ENCODE peak calls at places on chromosomes 11 and 22, in seven cellular contexts. One of them, this sample, is unnamed.
A peak's percentile ranks its signal among the peaks of the same experiment; 100 is the strongest.

GRCh38 chr11:117950320-117950719 is 21.1 kb upstream of the TMPRSS13 start:
- DNase-seq in left lung: no peak
- DNase-seq in kidney: no peak
- DNase-seq in hepatocyte: no peak
- DNase-seq in astrocyte of the cerebellum: no peak
- DNase-seq in RWPE2: no peak
- DNase-seq in OCI-LY7: peak; percentile 49
- DNase-seq in this sample: no peak

GRCh38 chr11:35945137-35945518 is 1.3 kb downstream of the LDLRAD3 start:
- DNase-seq in hepatocyte: no peak
- DNase-seq in astrocyte of the cerebellum: no peak
- DNase-seq in OCI-LY7: no peak
- DNase-seq in RWPE2: no peak
- DNase-seq in left lung: no peak
- DNase-seq in kidney: no peak
- DNase-seq in this sample: no peak

GRCh38 chr11:58691675-58692074 is 40.1 kb downstream of the GLYAT start:
- DNase-seq in astrocyte of the cerebellum: no peak
- DNase-seq in hepatocyte: no peak
- DNase-seq in kidney: no peak
- DNase-seq in OCI-LY7: no peak
- DNase-seq in RWPE2: no peak
- DNase-seq in left lung: no peak
- DNase-seq in this sample: no peak

GRCh38 chr11:77115181-77115611 is 12.6 kb downstream of the OMP start:
- DNase-seq in hepatocyte: no peak
- DNase-seq in kidney: no peak
- DNase-seq in astrocyte of the cerebellum: no peak
- DNase-seq in left lung: peak; percentile 69
- DNase-seq in RWPE2: no peak
- DNase-seq in OCI-LY7: no peak
- DNase-seq in this sample: peak; percentile 91

GRCh38 chr11:65395961-65396530 is 9.6 kb downstream of the FRMD8 start:
- DNase-seq in left lung: peak; percentile 59
- DNase-seq in RWPE2: peak; percentile 57
- DNase-seq in OCI-LY7: no peak
- DNase-seq in kidney: peak; percentile 68
- DNase-seq in astrocyte of the cerebellum: no peak
- DNase-seq in hepatocyte: no peak
- DNase-seq in this sample: no peak

GRCh38 chr11:30992513-30992849 is 377.1 kb downstream of the DCDC1 start:
- DNase-seq in left lung: no peak
- DNase-seq in astrocyte of the cerebellum: no peak
- DNase-seq in kidney: no peak
- DNase-seq in RWPE2: no peak
- DNase-seq in OCI-LY7: peak; percentile 1
- DNase-seq in hepatocyte: peak; percentile 44
- DNase-seq in this sample: no peak

GRCh38 chr11:112012877-112013276 is 12.3 kb upstream of the DLAT start:
- DNase-seq in kidney: no peak
- DNase-seq in OCI-LY7: no peak
- DNase-seq in astrocyte of the cerebellum: peak; percentile 26
- DNase-seq in RWPE2: no peak
- DNase-seq in left lung: no peak
- DNase-seq in hepatocyte: peak; percentile 12
- DNase-seq in this sample: no peak

GRCh38 chr11:4090258-4090657 is 4.3 kb upstream of the RRM1 start:
- DNase-seq in hepatocyte: no peak
- DNase-seq in left lung: no peak
- DNase-seq in OCI-LY7: no peak
- DNase-seq in kidney: no peak
- DNase-seq in RWPE2: no peak
- DNase-seq in astrocyte of the cerebellum: no peak
- DNase-seq in this sample: no peak

GRCh38 chr11:120224386-120224785 is 13.6 kb downstream of the OAF start:
- DNase-seq in hepatocyte: no peak
- DNase-seq in OCI-LY7: no peak
- DNase-seq in RWPE2: no peak
- DNase-seq in left lung: no peak
- DNase-seq in astrocyte of the cerebellum: no peak
- DNase-seq in kidney: no peak
- DNase-seq in this sample: no peak

GRCh38 chr22:31192513-31192912 is 19.6 kb upstream of the LIMK2 start:
- DNase-seq in hepatocyte: no peak
- DNase-seq in RWPE2: no peak
- DNase-seq in astrocyte of the cerebellum: no peak
- DNase-seq in left lung: no peak
- DNase-seq in kidney: no peak
- DNase-seq in OCI-LY7: peak; percentile 15
- DNase-seq in this sample: no peak

GRCh38 chr11:57324154-57324885 is 432 bp downstream of the TNKS1BP1 start:
- DNase-seq in astrocyte of the cerebellum: no peak
- DNase-seq in hepatocyte: peak; percentile 81
- DNase-seq in RWPE2: no peak
- DNase-seq in left lung: peak; percentile 84
- DNase-seq in kidney: peak; percentile 90
- DNase-seq in OCI-LY7: no peak
- DNase-seq in this sample: no peak

GRCh38 chr11:69364901-69365300 is 70.9 kb downstream of the MYEOV start:
- DNase-seq in OCI-LY7: no peak
- DNase-seq in hepatocyte: no peak
- DNase-seq in left lung: no peak
- DNase-seq in kidney: no peak
- DNase-seq in astrocyte of the cerebellum: no peak
- DNase-seq in RWPE2: no peak
- DNase-seq in this sample: no peak

GRCh38 chr22:19735665-19736510 is 12.5 kb downstream of the GP1BB start:
- DNase-seq in RWPE2: no peak
- DNase-seq in kidney: no peak
- DNase-seq in OCI-LY7: no peak
- DNase-seq in hepatocyte: no peak
- DNase-seq in left lung: no peak
- DNase-seq in astrocyte of the cerebellum: no peak
- DNase-seq in this sample: no peak

GRCh38 chr11:34525887-34526657 is 12.5 kb upstream of the ELF5 start:
- DNase-seq in astrocyte of the cerebellum: no peak
- DNase-seq in OCI-LY7: no peak
- DNase-seq in left lung: no peak
- DNase-seq in RWPE2: no peak
- DNase-seq in kidney: no peak
- DNase-seq in hepatocyte: no peak
- DNase-seq in this sample: no peak

GRCh38 chr11:69352715-69353325 is 58.9 kb downstream of the MYEOV start:
- DNase-seq in kidney: no peak
- DNase-seq in left lung: no peak
- DNase-seq in hepatocyte: peak; percentile 54
- DNase-seq in astrocyte of the cerebellum: no peak
- DNase-seq in RWPE2: peak; percentile 61
- DNase-seq in OCI-LY7: no peak
- DNase-seq in this sample: no peak

GRCh38 chr11:120024046-120024445 is 113.9 kb downstream of the TRIM29 start:
- DNase-seq in hepatocyte: no peak
- DNase-seq in kidney: no peak
- DNase-seq in RWPE2: no peak
- DNase-seq in astrocyte of the cerebellum: no peak
- DNase-seq in OCI-LY7: no peak
- DNase-seq in left lung: no peak
- DNase-seq in this sample: no peak

GRCh38 chr11:22734628-22735345 is 68.4 kb downstream of the GAS2 start:
- DNase-seq in kidney: no peak
- DNase-seq in hepatocyte: no peak
- DNase-seq in OCI-LY7: no peak
- DNase-seq in astrocyte of the cerebellum: no peak
- DNase-seq in left lung: no peak
- DNase-seq in RWPE2: no peak
- DNase-seq in this sample: no peak

GRCh38 chr22:27107824-27108223 is 450.4 kb downstream of the MIAT start:
- DNase-seq in RWPE2: peak; percentile 96
- DNase-seq in astrocyte of the cerebellum: peak; percentile 90
- DNase-seq in left lung: no peak
- DNase-seq in kidney: peak; percentile 87
- DNase-seq in hepatocyte: peak; percentile 82
- DNase-seq in OCI-LY7: no peak
- DNase-seq in this sample: no peak

DNA sequence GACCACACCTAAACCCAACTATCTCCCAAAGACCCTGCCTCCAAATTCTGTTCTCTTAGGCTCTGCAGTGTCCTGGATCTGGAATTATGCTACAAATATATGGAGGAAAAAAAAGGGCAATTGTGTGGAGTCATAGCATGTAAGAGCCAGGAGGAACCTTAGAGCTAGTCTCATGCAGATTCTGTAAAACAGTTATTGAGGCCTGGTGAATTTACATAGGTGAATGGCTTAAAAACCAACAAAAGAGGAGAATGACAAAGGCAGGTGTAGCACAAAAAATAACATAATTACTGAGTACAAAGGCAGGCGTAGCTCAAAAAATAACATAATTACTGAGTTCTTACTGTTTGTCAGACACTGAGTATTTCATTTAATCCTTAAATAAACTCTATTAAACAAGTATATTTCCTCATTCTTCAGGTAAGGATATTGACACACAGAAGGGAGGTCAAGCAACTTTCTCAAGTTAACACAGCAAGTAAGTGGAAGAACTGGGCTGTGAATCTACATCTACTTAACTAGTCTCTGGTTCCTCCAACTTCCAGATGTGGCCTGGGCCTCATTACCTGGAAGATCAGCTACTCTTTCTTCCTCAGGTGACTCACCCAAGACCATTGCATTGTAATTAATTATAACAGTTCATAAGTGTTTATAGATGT is 938.9 kb upstream of the TENM4 start:
- DNase-seq in OCI-LY7: no peak
- DNase-seq in astrocyte of the cerebellum: no peak
- DNase-seq in RWPE2: no peak
- DNase-seq in kidney: no peak
- DNase-seq in hepatocyte: no peak
- DNase-seq in left lung: no peak
- DNase-seq in this sample: no peak
- TF ChIP-seq CTCF in OCI-LY7: no peak
- TF ChIP-seq CTCF in astrocyte of the cerebellum: no peak
- TF ChIP-seq CTCF in RWPE2: no peak
- TF ChIP-seq CTCF in kidney: no peak
- TF ChIP-seq CTCF in hepatocyte: no peak
- TF ChIP-seq CTCF in left lung: no peak
- TF ChIP-seq CTCF in this sample: no peak

GRCh38 chr11:127003260-127003981 is 2.9 kb upstream of the KIRREL3 start:
- DNase-seq in hepatocyte: peak; percentile 67
- DNase-seq in OCI-LY7: no peak
- DNase-seq in RWPE2: no peak
- DNase-seq in left lung: peak; percentile 79
- DNase-seq in kidney: peak; percentile 70
- DNase-seq in astrocyte of the cerebellum: no peak
- DNase-seq in this sample: no peak
- TF ChIP-seq CTCF in hepatocyte: peak; percentile 53
- TF ChIP-seq CTCF in OCI-LY7: peak; percentile 8
- TF ChIP-seq CTCF in RWPE2: peak; percentile 43
- TF ChIP-seq CTCF in left lung: no peak
- TF ChIP-seq CTCF in kidney: no peak
- TF ChIP-seq CTCF in astrocyte of the cerebellum: peak; percentile 27
- TF ChIP-seq CTCF in this sample: peak; percentile 79

DNA sequence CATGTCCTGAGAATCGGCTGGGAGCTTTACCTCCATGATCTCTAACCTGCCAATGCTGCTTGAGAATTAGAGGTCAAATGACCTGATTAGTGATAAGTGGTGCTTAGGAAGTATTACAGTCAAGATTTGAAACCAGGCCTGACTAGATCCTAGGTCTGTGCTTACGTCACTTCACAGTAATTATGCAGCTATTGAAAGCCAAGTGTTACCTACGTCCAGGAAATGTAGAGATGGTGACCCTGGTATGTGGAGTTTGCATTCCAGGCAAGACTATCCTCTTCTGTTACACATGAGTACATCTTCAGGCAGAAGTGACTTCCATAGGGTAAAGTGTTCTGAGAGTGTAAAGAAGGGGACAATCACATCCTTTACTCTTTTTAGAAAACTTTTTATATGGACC is 530.4 kb upstream of the TENM4 start:
- DNase-seq in OCI-LY7: no peak
- DNase-seq in hepatocyte: no peak
- DNase-seq in left lung: no peak
- DNase-seq in astrocyte of the cerebellum: no peak
- DNase-seq in kidney: no peak
- DNase-seq in RWPE2: no peak
- DNase-seq in this sample: no peak
- TF ChIP-seq CTCF in OCI-LY7: no peak
- TF ChIP-seq CTCF in hepatocyte: no peak
- TF ChIP-seq CTCF in left lung: no peak
- TF ChIP-seq CTCF in astrocyte of the cerebellum: no peak
- TF ChIP-seq CTCF in kidney: no peak
- TF ChIP-seq CTCF in RWPE2: no peak
- TF ChIP-seq CTCF in this sample: no peak

DNA sequence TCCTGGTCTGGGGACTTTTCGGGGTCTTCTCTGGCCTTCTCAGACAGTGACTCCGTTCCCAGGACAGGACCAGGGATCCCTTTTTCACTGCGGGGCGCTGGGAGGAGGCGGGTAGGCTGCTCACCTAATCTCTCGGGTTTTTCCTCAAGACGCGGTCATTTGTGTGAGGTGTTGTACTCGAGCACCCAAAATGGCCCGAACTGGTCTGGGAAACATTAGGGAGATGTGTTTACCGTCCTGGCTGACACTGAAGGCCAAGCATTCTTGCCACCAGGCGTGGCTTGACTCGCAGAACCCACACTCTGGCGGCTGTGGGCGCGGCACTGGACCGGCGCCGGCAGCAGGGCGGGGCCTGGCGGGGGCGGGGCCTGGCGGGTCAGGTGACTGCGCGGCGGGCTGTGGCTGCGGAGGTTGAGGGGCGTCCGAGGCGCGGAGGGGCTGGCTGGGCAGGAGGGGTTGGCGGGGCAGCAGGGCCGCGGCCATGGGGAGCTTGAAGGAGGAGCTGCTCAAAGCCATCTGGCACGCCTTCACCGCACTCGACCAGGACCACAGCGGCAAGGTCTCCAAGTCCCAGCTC is at the start of gene SWAP70:
- DNase-seq in astrocyte of the cerebellum: peak; percentile 64
- DNase-seq in OCI-LY7: peak; percentile 90
- DNase-seq in hepatocyte: peak; percentile 93
- DNase-seq in left lung: peak; percentile 98
- DNase-seq in RWPE2: peak; percentile 86
- DNase-seq in kidney: peak; percentile 97
- DNase-seq in this sample: peak; percentile 94
- TF ChIP-seq CTCF in astrocyte of the cerebellum: peak; percentile 56
- TF ChIP-seq CTCF in OCI-LY7: no peak
- TF ChIP-seq CTCF in hepatocyte: peak; percentile 40
- TF ChIP-seq CTCF in left lung: peak; percentile 48
- TF ChIP-seq CTCF in RWPE2: peak; percentile 14
- TF ChIP-seq CTCF in kidney: peak; percentile 35
- TF ChIP-seq CTCF in this sample: peak; percentile 74

DNA sequence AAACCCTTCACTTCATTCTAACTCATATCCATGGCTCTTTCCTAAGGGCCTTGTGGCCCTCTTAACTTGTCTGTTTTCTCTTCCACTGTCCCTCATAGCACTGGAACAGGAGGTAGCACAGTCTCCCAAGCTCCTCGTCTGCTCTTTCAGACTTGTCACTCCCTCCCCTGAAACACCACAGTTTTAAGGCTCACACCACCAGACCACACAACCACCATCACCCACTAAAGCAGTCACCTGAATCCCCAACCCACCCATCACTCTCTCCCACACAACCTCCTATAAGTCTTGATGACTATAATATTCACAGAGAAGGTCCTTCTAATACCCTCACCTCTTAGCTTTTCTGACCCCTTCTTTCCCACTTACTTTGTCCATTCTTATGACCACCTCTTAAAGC is 11.1 kb upstream of the VWCE start:
- DNase-seq in RWPE2: no peak
- DNase-seq in astrocyte of the cerebellum: no peak
- DNase-seq in OCI-LY7: no peak
- DNase-seq in hepatocyte: no peak
- DNase-seq in left lung: no peak
- DNase-seq in kidney: no peak
- DNase-seq in this sample: no peak
- TF ChIP-seq CTCF in RWPE2: no peak
- TF ChIP-seq CTCF in astrocyte of the cerebellum: no peak
- TF ChIP-seq CTCF in OCI-LY7: no peak
- TF ChIP-seq CTCF in hepatocyte: no peak
- TF ChIP-seq CTCF in left lung: no peak
- TF ChIP-seq CTCF in kidney: no peak
- TF ChIP-seq CTCF in this sample: no peak

This sample was measured in chondrocyte.